ENCODE peak calls at places on chromosome 16, in four cellular contexts. P, O, L and H are unnamed samples.

GRCh38 chr16:47316686-47317085 is 144.2 kb downstream of the ITFG1 start:
- DNase-seq in L (no peak), P (no peak), O (no peak), H (no peak)

GRCh38 chr16:31351246-31351936 is 3.6 kb upstream of the ITGAX start:
- DNase-seq in L (peak; percentile 6), P (no peak), O (no peak), H (no peak)

GRCh38 chr16:8849411-8850011 is 19.3 kb downstream of the CARHSP1 start:
- DNase-seq in P (no peak), L (no peak), O (no peak), H (no peak)

GRCh38 chr16:3998793-3999478 is 117.3 kb downstream of the ADCY9 start:
- DNase-seq in O (no peak), L (no peak), P (no peak), H (no peak)

GRCh38 chr16:75236736-75237397 is 14.6 kb downstream of the BCAR1 start:
- DNase-seq in O (no peak), L (no peak), P (no peak), H (no peak)

GRCh38 chr16:3542153-3542550 is 35.1 kb downstream of the NLRC3 start:
- DNase-seq in L (no peak), P (no peak), O (no peak), H (no peak)

GRCh38 chr16:56549744-56550385 is 15.0 kb upstream of the MT4 start:
- DNase-seq in O (no peak), L (no peak), P (no peak), H (no peak)

GRCh38 chr16:49179714-49180330 is 101.8 kb downstream of the CBLN1 start:
- DNase-seq in O (no peak), P (no peak), L (no peak), H (no peak)

GRCh38 chr16:75497558-75497957 is 2.3 kb upstream of the CHST6 start:
- DNase-seq in L (peak; percentile 33), O (no peak), P (no peak), H (no peak)

GRCh38 chr16:56515665-56516064 is 4.2 kb downstream of the BBS2 start:
- DNase-seq in P (no peak), L (peak; percentile 68), O (no peak), H (no peak)

GRCh38 chr16:62256406-62256805 is 220.2 kb upstream of the CDH8 start:
- DNase-seq in O (no peak), P (no peak), L (peak; percentile 6), H (no peak)

GRCh38 chr16:57846078-57846697 is 43.9 kb upstream of the KIFC3 start:
- DNase-seq in P (no peak), L (no peak), O (no peak), H (no peak)

GRCh38 chr16:89319883-89320716 is 102.6 kb downstream of the ZNF778 start:
- DNase-seq in O (no peak), P (peak; percentile 45), L (no peak), H (peak; percentile 73)

GRCh38 chr16:19737306-19737975 is 19.4 kb downstream of the IQCK start:
- DNase-seq in L (no peak), P (no peak), O (no peak), H (no peak)

GRCh38 chr16:4081577-4082021 is 34.6 kb downstream of the ADCY9 start:
- DNase-seq in P (no peak), L (no peak), O (peak; percentile 50), H (no peak)

GRCh38 chr16:91484-91883 is 13.5 kb downstream of the MPG start:
- DNase-seq in L (peak; percentile 86), P (no peak), O (no peak), H (no peak)

GRCh38 chr16:10256855-10257641 is 74.8 kb upstream of the GRIN2A start:
- DNase-seq in L (peak; percentile 25), O (peak; percentile 56), P (peak; percentile 37), H (peak; percentile 81)

GRCh38 chr16:28863929-28864886 is 565 bp downstream of the SH2B1 start:
- DNase-seq in O (peak; percentile 9), P (no peak), L (peak; percentile 13), H (peak; percentile 45)

GRCh38 chr16:48613061-48613957 is 3.3 kb upstream of the N4BP1 start:
- DNase-seq in O (peak; percentile 85), P (no peak), L (no peak), H (peak; percentile 69)

GRCh38 chr16:88456356-88457292 is 3.5 kb downstream of the ZFPM1 start:
- DNase-seq in P (peak; percentile 49), L (no peak), O (no peak), H (peak; percentile 67)

GRCh38 chr16:79873825-79874224 is 273.3 kb upstream of the MAF start:
- DNase-seq in P (no peak), L (no peak), O (no peak), H (no peak)

GRCh38 chr16:943971-944370 is 26.8 kb downstream of the LMF1 start:
- DNase-seq in L (no peak), O (no peak), P (no peak), H (no peak)

GRCh38 chr16:67326472-67327309 is at the start of the genes KCTD19 and LRRC36:
- DNase-seq in L (peak; percentile 12), O (peak; percentile 9), P (peak; percentile 73), H (peak; percentile 87)

GRCh38 chr16:66367968-66368891 is 1.7 kb downstream of the CDH5 start:
- DNase-seq in O (no peak), L (no peak), P (no peak), H (no peak)

GRCh38 chr16:48133455-48134226 is 22.2 kb downstream of the ABCC12 start:
- DNase-seq in P (no peak), O (no peak), L (no peak), H (no peak)

GRCh38 chr16:85816159-85816558 is 16.7 kb downstream of the COX4I1 start:
- DNase-seq in P (no peak), O (no peak), L (no peak), H (no peak)

GRCh38 chr16:81185416-81185815 is 53.1 kb upstream of the BCO1 start:
- DNase-seq in P (no peak), L (peak; percentile 12), O (no peak), H (no peak)

GRCh38 chr16:72847187-72848044 is 200.5 kb downstream of the ZFHX3 start:
- DNase-seq in P (no peak), L (peak; percentile 14), O (no peak), H (peak; percentile 63)

GRCh38 chr16:49021136-49021535 is 260.5 kb downstream of the CBLN1 start:
- DNase-seq in L (no peak), P (no peak), O (no peak), H (no peak)

GRCh38 chr16:49844399-49844798 is 11.5 kb downstream of the ZNF423 start:
- DNase-seq in L (no peak), O (no peak), P (no peak), H (no peak)

GRCh38 chr16:79632289-79632688 is 31.8 kb upstream of the MAF start:
- DNase-seq in P (no peak), O (no peak), L (no peak), H (no peak)

GRCh38 chr16:67773569-67774456 is 32.5 kb downstream of the RANBP10 start:
- DNase-seq in O (no peak), L (no peak), P (no peak), H (no peak)